ENCODE peak calls at places on chromosomes 16 and 17, in four cellular contexts. I, E, T and O are unnamed samples.
A peak's percentile ranks its signal among the peaks of the same experiment; 100 is the strongest.

GRCh38 chr16:47928008-47928407 is 227.8 kb downstream of the ABCC12 start:
- DNase-seq in I (no peak), E (no peak), T (no peak), O (no peak)

GRCh38 chr17:9371019-9371418 is 204.6 kb downstream of the STX8 start:
- DNase-seq in I (no peak), E (no peak), T (no peak), O (peak; percentile 28)

GRCh38 chr16:21283521-21284289 is 5.6 kb upstream of the CRYM start:
- DNase-seq in I (peak; percentile 47), E (peak; percentile 16), T (peak; percentile 24), O (no peak)

GRCh38 chr17:31517524-31517923 is 126.0 kb downstream of the RAB11FIP4 start:
- DNase-seq in I (peak; percentile 50), E (no peak), T (no peak), O (no peak)

GRCh38 chr17:36755586-36755985 is 154.2 kb downstream of the MRM1 start:
- DNase-seq in I (peak; percentile 11), E (no peak), T (no peak), O (no peak)

GRCh38 chr17:77160877-77161530 is 20.2 kb downstream of the SEC14L1 start:
- DNase-seq in I (no peak), E (no peak), T (no peak), O (peak; percentile 57)

GRCh38 chr16:88540346-88540977 is 29.7 kb upstream of the ZC3H18 start:
- DNase-seq in I (no peak), E (no peak), T (no peak), O (no peak)

GRCh38 chr17:10125761-10126553 is 72.4 kb downstream of the GAS7 start:
- DNase-seq in I (no peak), E (no peak), T (no peak), O (no peak)

GRCh38 chr16:12504312-12504711 is 299.4 kb downstream of the CPPED1 start:
- DNase-seq in I (no peak), E (no peak), T (no peak), O (no peak)

GRCh38 chr17:57407287-57408063 is 151.2 kb downstream of the MSI2 start:
- DNase-seq in I (no peak), E (no peak), T (no peak), O (no peak)

GRCh38 chr17:50560931-50561750 is 626 bp downstream of the CACNA1G start:
- DNase-seq in I (no peak), E (no peak), T (peak; percentile 64), O (no peak)

GRCh38 chr17:50561796-50562195 is 1.3 kb downstream of the CACNA1G start:
- DNase-seq in I (no peak), E (no peak), T (no peak), O (no peak)

GRCh38 chr17:50564916-50565315 is 4.4 kb downstream of the CACNA1G start:
- DNase-seq in I (peak; percentile 40), E (peak; percentile 50), T (peak; percentile 87), O (peak; percentile 50)

GRCh38 chr17:50562266-50563094 is 2.0 kb downstream of the CACNA1G start:
- DNase-seq in I (no peak), E (no peak), T (no peak), O (no peak)

GRCh38 chr17:50563095-50563511 is 2.6 kb downstream of the CACNA1G start:
- DNase-seq in I (no peak), E (no peak), T (no peak), O (no peak)
- H3K4me1 ChIP-seq in I (peaks cover 29% of the 10 kb centered on the region), E (no peaks in the 10 kb centered on the region), T (peaks cover 17% of the 10 kb centered on the region), O (peaks cover 32% of the 10 kb centered on the region)

DNA sequence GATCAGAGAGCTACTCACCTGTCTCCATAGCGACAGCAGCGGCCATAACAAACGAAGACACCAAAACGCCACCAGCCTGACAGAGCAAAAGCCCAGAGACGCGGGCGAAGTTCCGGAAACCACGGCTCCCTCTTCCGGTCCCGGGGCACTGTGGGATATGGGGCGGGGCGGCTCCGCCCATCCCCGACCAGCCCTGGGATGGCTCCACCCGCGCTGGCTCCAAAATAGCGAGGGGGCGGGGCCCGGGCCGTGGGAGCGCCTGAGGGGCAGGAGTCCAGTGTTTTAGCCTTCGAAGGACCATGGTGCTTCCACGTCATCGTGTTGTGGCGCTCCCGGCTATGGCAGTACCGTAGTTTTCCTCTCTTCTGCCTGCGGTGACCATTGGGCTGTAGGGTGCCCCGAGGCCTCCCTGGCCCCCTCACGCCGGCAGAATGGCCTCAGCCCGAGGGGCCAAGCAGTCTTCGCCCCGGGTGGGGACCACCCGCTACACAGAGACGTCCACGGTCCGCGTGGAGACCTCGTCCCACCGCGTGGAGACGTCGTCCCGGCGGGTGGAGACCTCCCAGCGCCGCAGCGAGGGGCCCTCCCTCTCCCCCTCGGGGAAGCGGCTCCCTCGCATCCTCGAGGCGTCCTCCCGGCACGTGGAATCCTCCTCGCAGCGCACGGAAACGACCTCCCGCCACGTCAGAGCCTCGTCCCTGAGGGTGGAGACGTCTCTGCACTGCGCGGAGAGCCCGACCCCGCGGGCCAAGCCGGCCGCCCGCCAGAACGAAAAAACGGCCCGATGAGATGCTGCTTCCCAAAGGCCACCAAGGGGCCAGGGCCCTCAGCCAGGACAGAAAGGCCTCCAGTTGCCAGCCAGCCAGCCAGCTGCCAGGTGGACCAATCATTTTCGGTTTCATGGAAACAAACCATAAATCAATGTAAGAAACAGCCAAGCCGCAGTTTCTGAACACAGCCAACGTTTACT is at the start of the genes C17orf100 and MED31:
- DNase-seq in I (peak; percentile 97), E (peak; percentile 85), T (peak; percentile 95), O (peak; percentile 88)
- TF ChIP-seq POLR2A in I (peak; percentile 62), E (peak; percentile 19), T (peak; percentile 48), O (peak; percentile 81)

DNA sequence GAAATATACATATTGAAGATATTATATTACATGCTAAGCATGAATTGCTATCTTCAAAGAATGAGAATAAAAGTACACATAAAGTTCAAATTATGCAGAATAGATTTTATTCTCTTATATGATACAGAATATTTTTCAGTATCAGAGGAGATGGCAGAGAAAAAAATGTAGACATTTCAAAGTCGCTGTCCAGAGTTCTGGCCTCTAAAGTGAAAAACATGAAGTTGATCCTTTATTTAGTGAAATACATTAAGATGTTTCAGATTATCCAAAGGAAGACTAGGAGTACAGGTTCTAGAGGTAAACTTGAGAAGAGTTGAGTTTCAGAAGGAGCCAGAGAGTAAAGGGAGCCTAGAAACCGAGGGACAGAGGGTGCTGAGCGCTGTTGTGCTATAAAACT is 303.6 kb downstream of the UTP18 start:
- DNase-seq in I (no peak), E (no peak), T (no peak), O (no peak)
- H3K27me3 ChIP-seq in I (no peaks in the 10 kb centered on the region), E (no peaks in the 10 kb centered on the region), T (no peaks in the 10 kb centered on the region), O (no peaks in the 10 kb centered on the region)

GRCh38 chr17:66467766-66468165 is 165.4 kb downstream of the PRKCA start:
- DNase-seq in I (no peak), E (no peak), T (no peak), O (no peak)

GRCh38 chr17:66466421-66466820 is 164.0 kb downstream of the PRKCA start:
- DNase-seq in I (no peak), E (no peak), T (no peak), O (no peak)

GRCh38 chr17:66465701-66466100 is 163.3 kb downstream of the PRKCA start:
- DNase-seq in I (no peak), E (no peak), T (no peak), O (no peak)

GRCh38 chr17:66468241-66469087 is 166.1 kb downstream of the PRKCA start:
- DNase-seq in I (no peak), E (no peak), T (no peak), O (peak; percentile 4)

DNA sequence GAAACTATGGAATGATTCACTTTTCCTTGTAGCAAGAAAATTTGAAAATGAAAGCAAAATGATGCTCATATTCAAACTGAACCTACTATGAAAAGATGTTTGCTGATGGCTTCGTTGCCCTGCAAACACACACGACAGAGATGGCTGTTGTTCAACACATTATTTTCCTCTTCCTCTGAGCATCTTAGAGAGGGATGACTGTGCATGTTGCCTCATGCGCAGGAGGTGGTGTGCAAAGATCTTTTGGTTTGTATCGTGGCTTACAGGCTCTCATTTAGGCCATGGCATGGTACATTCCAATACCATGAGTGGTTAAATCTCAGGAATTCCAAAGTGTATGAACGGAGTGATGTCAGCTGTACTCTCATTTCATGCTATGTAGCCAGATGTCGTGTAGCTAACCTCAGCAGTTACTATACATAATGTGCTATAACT is 164.5 kb downstream of the PRKCA start:
- DNase-seq in I (no peak), E (no peak), T (peak; percentile 50), O (no peak)
- H3K4me1 ChIP-seq in I (peaks cover 31% of the 10 kb centered on the region), E (no peaks in the 10 kb centered on the region), T (peaks cover 9% of the 10 kb centered on the region), O (peaks cover 7% of the 10 kb centered on the region)

GRCh38 chr16:30651124-30652004 is 604 bp downstream of the PRR14 start:
- DNase-seq in I (peak; percentile 76), E (peak; percentile 26), T (peak; percentile 68), O (peak; percentile 61)
- TF ChIP-seq POLR2A in I (peak; percentile 6), E (no peak), T (peak; percentile 6), O (no peak)